ENCODE peak calls at places on chromosome 3, in nine cellular contexts. M, S, L, F, H, K, E, G and I are unnamed samples.

GRCh38 chr3:68007621-68008226 is 353.3 kb upstream of the SUCLG2 start:
- DNase-seq in M (peak), S (peak), L (peak), F (no peak), H (peak), K (no peak), E (peak), G (no peak), I (no peak)

GRCh38 chr3:170277833-170278586 is 55.8 kb downstream of the PRKCI start:
- DNase-seq in M (no peak), S (no peak), L (no peak), F (no peak), H (no peak), K (no peak), E (no peak), G (no peak), I (no peak)

GRCh38 chr3:12705981-12706380 is 42.1 kb upstream of the RAF1 start:
- DNase-seq in M (no peak), S (no peak), L (no peak), F (no peak), H (no peak), K (no peak), E (no peak), G (no peak), I (no peak)

GRCh38 chr3:187223799-187224198 is 26.5 kb downstream of the RTP1 start:
- DNase-seq in M (no peak), S (no peak), L (no peak), F (no peak), H (no peak), K (no peak), E (no peak), G (no peak), I (no peak)

GRCh38 chr3:184289426-184289938 is 9.6 kb upstream of the PSMD2 start:
- DNase-seq in M (peak), S (peak), L (peak), F (peak), H (peak), K (no peak), E (peak), G (peak), I (peak)

GRCh38 chr3:14678015-14678503 is 3.1 kb downstream of the C3orf20 start:
- DNase-seq in M (peak), S (no peak), L (no peak), F (no peak), H (no peak), K (no peak), E (no peak), G (no peak), I (no peak)

GRCh38 chr3:78867409-78868372 is 900.1 kb downstream of the ROBO1 start:
- DNase-seq in M (no peak), S (no peak), L (no peak), F (no peak), H (no peak), K (no peak), E (no peak), G (no peak), I (no peak)

GRCh38 chr3:58824285-58824684 is 157.7 kb upstream of the FAM3D start:
- DNase-seq in M (peak), S (no peak), L (peak), F (no peak), H (peak), K (no peak), E (peak), G (no peak), I (no peak)

GRCh38 chr3:171994646-171995441 is 44.5 kb upstream of the FNDC3B start:
- DNase-seq in M (no peak), S (no peak), L (no peak), F (no peak), H (no peak), K (no peak), E (no peak), G (no peak), I (no peak)

GRCh38 chr3:50336452-50337174 is 4.0 kb downstream of the RASSF1 start:
- DNase-seq in M (peak), S (no peak), L (no peak), F (no peak), H (no peak), K (no peak), E (no peak), G (no peak), I (no peak)

GRCh38 chr3:51637144-51637940 is 33.7 kb upstream of the TEX264 start:
- DNase-seq in M (no peak), S (no peak), L (no peak), F (no peak), H (no peak), K (no peak), E (no peak), G (peak), I (no peak)

GRCh38 chr3:27930052-27930602 is 208.0 kb upstream of the EOMES start:
- DNase-seq in M (no peak), S (no peak), L (no peak), F (no peak), H (no peak), K (no peak), E (no peak), G (no peak), I (no peak)

GRCh38 chr3:61563614-61564404 is 2.4 kb downstream of the PTPRG start:
- DNase-seq in M (peak), S (no peak), L (peak), F (peak), H (no peak), K (no peak), E (peak), G (no peak), I (no peak)

GRCh38 chr3:187849255-187849654 is 104.0 kb upstream of the BCL6 start:
- DNase-seq in M (no peak), S (no peak), L (no peak), F (no peak), H (no peak), K (no peak), E (no peak), G (no peak), I (no peak)

GRCh38 chr3:101038393-101038792 is 45.2 kb upstream of the ABI3BP start:
- DNase-seq in M (no peak), S (no peak), L (no peak), F (no peak), H (no peak), K (no peak), E (no peak), G (no peak), I (no peak)

GRCh38 chr3:159604151-159604581 is 384.5 kb upstream of the IL12A start:
- DNase-seq in M (no peak), S (no peak), L (no peak), F (no peak), H (no peak), K (no peak), E (no peak), G (no peak), I (no peak)

GRCh38 chr3:164048451-164048850 is 1029.8 kb downstream of the SI start:
- DNase-seq in M (no peak), S (no peak), L (no peak), F (no peak), H (no peak), K (no peak), E (no peak), G (no peak), I (no peak)

GRCh38 chr3:57673158-57673557 is 19.7 kb downstream of the DENND6A start:
- DNase-seq in M (no peak), S (no peak), L (no peak), F (no peak), H (no peak), K (no peak), E (no peak), G (no peak), I (no peak)

GRCh38 chr3:195891431-195892104 is 16.8 kb downstream of the TNK2 start:
- DNase-seq in M (no peak), S (no peak), L (no peak), F (no peak), H (no peak), K (no peak), E (no peak), G (no peak), I (no peak)

GRCh38 chr3:176767385-176767784 is 429.9 kb downstream of the TBL1XR1 start:
- DNase-seq in M (no peak), S (no peak), L (no peak), F (no peak), H (no peak), K (no peak), E (no peak), G (peak), I (no peak)

GRCh38 chr3:45509038-45509767 is 85.3 kb upstream of the LIMD1 start:
- DNase-seq in M (peak), S (no peak), L (peak), F (no peak), H (no peak), K (no peak), E (no peak), G (no peak), I (no peak)

GRCh38 chr3:158659454-158660237 is 12.8 kb downstream of the LXN start:
- DNase-seq in M (peak), S (peak), L (peak), F (no peak), H (no peak), K (no peak), E (peak), G (peak), I (no peak)

GRCh38 chr3:71542548-71543370 is 40.8 kb downstream of the FOXP1 start:
- DNase-seq in M (peak), S (peak), L (peak), F (no peak), H (no peak), K (peak), E (no peak), G (peak), I (no peak)

GRCh38 chr3:50347187-50347813 is 1.8 kb upstream of the ZMYND10 start:
- DNase-seq in M (peak), S (peak), L (peak), F (no peak), H (peak), K (no peak), E (peak), G (peak), I (no peak)

GRCh38 chr3:10509325-10509724 is 3.9 kb upstream of the ATP2B2 start:
- DNase-seq in M (no peak), S (no peak), L (no peak), F (no peak), H (no peak), K (no peak), E (no peak), G (no peak), I (no peak)

GRCh38 chr3:53496984-53497383 is 2.6 kb downstream of the CACNA1D start:
- DNase-seq in M (no peak), S (no peak), L (no peak), F (no peak), H (no peak), K (no peak), E (no peak), G (no peak), I (no peak)

GRCh38 chr3:53501203-53501602 is 6.8 kb downstream of the CACNA1D start:
- DNase-seq in M (no peak), S (no peak), L (no peak), F (no peak), H (no peak), K (no peak), E (no peak), G (no peak), I (no peak)

GRCh38 chr3:53500165-53500777 is 5.9 kb downstream of the CACNA1D start:
- DNase-seq in M (no peak), S (no peak), L (no peak), F (no peak), H (no peak), K (no peak), E (no peak), G (no peak), I (no peak)

GRCh38 chr3:53495518-53496501 is 1.4 kb downstream of the CACNA1D start:
- DNase-seq in M (peak), S (no peak), L (no peak), F (peak), H (peak), K (no peak), E (peak), G (no peak), I (no peak)

DNA sequence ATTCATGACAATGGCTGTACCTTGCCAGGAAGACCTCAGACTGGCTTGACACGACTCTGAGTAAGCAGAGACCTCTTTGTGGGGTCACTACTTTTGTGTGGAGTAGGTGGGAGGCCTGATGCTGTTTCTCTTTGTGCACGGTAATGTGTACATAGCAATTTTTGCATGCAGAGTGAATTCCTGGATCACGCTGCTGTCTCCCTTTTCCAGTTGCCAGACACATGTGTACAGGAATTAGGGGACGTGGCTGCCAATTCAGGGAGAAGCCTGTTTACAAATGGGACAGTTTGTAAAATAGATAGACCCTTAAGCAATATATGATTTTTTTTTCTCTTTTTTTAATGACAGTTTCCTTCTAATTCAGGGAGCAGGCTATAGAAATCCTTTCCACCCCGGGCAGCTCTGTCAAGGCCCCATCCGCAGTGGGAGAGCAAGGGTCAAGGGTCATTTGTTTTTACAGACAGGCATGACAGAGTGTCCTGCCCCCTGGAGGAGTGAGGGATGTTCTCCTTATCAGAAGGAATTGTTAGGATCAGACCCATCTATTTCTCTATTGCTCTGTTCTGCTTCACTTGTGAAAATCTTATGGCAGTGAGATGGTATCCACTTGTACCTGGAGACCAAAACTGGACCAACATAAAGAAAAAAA is 4.7 kb downstream of the CACNA1D start:
- DNase-seq in M (peak), S (no peak), L (no peak), F (no peak), H (no peak), K (no peak), E (no peak), G (no peak), I (no peak)
- TF ChIP-seq CTCF in M (peak), S (no peak), L (no peak), F (no peak), H (no peak), K (no peak), E (no peak), G (no peak), I (no peak)

GRCh38 chr3:189053327-189053726 is 118.4 kb upstream of the TPRG1 start:
- DNase-seq in M (no peak), S (no peak), L (no peak), F (no peak), H (no peak), K (no peak), E (no peak), G (no peak), I (no peak)

GRCh38 chr3:189049458-189050231 is 122.1 kb upstream of the TPRG1 start:
- DNase-seq in M (peak), S (no peak), L (no peak), F (no peak), H (no peak), K (no peak), E (peak), G (no peak), I (no peak)
- TF ChIP-seq CTCF in M (peak), S (no peak), L (peak), F (peak), H (no peak), K (no peak), E (peak), G (no peak), I (no peak)

GRCh38 chr3:69016102-69016501 is 2.6 kb upstream of the EOGT start:
- DNase-seq in M (no peak), S (no peak), L (no peak), F (no peak), H (no peak), K (no peak), E (no peak), G (no peak), I (no peak)

GRCh38 chr3:69016901-69017300 is 3.4 kb upstream of the EOGT start:
- DNase-seq in M (no peak), S (no peak), L (no peak), F (no peak), H (no peak), K (no peak), E (no peak), G (no peak), I (no peak)

GRCh38 chr3:69020424-69020823 is 6.9 kb upstream of the EOGT start:
- DNase-seq in M (no peak), S (no peak), L (no peak), F (no peak), H (no peak), K (no peak), E (no peak), G (no peak), I (no peak)

GRCh38 chr3:69020857-69021256 is 7.4 kb upstream of the EOGT start:
- DNase-seq in M (no peak), S (no peak), L (no peak), F (no peak), H (no peak), K (no peak), E (no peak), G (no peak), I (no peak)
- TF ChIP-seq CTCF in M (no peak), S (no peak), L (no peak), F (no peak), H (no peak), K (no peak), E (no peak), G (no peak), I (no peak)

DNA sequence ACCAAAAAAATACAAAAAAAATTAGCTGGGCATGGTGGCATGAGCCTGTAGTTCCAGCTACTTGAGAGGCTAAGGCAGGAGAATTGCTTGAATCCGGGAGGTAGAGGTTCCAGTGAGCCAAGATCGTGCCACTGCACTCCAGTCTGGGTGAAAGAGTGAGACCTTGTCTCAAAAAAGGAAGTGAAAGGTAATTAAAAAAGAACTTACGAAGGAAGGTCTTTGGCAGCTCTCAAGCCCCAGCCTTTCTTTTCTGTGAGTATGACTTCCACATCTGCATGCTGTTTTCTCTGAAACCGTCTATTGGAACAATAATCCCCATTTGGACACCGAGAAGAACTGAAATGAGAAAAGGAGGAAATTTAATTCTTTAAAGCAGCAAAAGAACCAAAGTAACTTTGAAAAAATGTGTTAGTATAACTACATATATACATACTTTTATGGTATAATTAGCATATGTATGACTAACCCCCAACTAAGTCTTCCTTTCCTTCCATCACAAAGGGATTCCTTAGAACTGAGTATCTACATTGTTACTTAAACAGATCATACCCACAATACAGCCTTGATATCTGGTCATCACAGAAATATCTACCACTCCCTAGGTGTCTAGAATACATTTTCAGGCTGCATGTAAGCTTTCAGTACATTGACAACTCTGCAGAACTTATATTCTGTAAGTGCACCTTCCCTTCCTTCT is 50.1 kb downstream of the SETD2 start:
- DNase-seq in M (peak), S (no peak), L (no peak), F (peak), H (no peak), K (no peak), E (no peak), G (no peak), I (no peak)
- TF ChIP-seq CTCF in M (no peak), S (no peak), L (no peak), F (no peak), H (no peak), K (no peak), E (no peak), G (no peak), I (no peak)

GRCh38 chr3:33318709-33319380 is 41.6 kb downstream of the FBXL2 start:
- DNase-seq in M (peak), S (no peak), L (no peak), F (no peak), H (no peak), K (no peak), E (no peak), G (no peak), I (no peak)
- TF ChIP-seq CTCF in M (peak), S (peak), L (peak), F (peak), H (no peak), K (no peak), E (no peak), G (no peak), I (peak)

DNA sequence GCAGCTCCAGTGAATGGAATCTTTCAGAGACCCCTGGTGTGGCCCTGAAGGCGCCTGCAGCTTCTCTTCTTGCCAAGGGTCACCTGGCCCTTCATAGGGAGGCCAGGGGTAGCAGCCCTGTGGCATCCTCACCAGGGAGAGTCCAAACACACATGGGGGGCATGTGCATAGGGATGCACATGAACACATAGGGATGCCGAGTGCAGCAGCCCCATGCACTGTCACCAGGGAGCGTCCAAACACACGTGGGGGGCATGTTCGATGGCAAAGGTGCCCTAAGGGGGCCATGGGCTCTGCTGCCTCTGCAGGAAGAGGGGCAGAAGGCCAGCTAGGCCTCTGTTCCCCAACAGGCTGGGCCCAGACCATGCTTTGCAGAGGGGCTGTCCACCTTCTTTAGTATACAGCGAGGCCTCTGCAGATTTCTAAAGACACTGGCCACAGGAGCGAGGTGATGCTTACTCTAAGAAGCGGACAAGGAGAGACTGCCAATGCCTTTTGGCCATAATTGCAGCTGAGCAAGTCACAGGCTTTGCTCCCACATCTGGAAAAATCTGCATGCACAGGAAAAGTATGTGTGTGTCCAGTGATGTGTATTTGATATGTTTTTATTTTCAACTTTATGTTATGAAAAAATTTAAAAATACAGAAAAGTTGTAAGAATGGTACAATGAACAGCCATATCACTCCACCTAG is 20.9 kb downstream of the ANAPC13 start:
- DNase-seq in M (no peak), S (no peak), L (no peak), F (no peak), H (no peak), K (no peak), E (no peak), G (no peak), I (no peak)
- TF ChIP-seq CTCF in M (peak), S (no peak), L (no peak), F (no peak), H (no peak), K (no peak), E (no peak), G (no peak), I (peak)

DNA sequence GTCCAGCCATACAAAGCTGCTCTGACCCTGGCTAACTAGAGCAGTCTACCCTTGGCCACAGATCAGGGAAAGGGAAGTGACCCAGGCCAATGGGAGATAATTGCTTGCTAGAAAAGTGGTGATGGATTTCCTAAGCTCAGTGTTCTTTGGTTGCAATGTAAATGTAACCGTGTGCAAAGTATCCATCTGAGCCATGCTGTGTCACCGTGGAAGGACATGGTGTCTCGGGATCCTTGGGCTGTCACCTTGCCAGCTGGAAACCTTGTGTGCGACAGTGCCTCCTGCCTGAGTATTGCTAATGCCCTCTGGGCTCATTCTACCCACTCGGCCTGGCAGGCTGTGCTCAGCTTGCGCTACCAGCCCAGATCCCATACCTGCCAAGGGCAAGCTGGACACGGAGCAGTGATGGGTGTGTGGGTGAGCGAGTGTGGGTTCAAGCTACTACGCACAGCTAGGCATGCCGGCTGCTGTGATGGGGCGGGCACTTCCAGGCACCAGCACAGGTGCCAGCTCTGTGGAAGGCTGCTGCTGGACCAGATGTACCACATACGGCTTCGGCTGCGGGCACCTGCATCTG is 10.7 kb upstream of the SIAH2 start:
- DNase-seq in M (no peak), S (peak), L (no peak), F (no peak), H (no peak), K (peak), E (no peak), G (no peak), I (no peak)
- TF ChIP-seq CTCF in M (no peak), S (no peak), L (no peak), F (no peak), H (no peak), K (no peak), E (no peak), G (no peak), I (no peak)

GRCh38 chr3:129040039-129040336 is 20.6 kb upstream of the GP9 start:
- DNase-seq in M (no peak), S (no peak), L (no peak), F (no peak), H (no peak), K (no peak), E (no peak), G (no peak), I (no peak)
- TF ChIP-seq CTCF in M (no peak), S (no peak), L (no peak), F (no peak), H (no peak), K (no peak), E (no peak), G (no peak), I (no peak)